ENCODE peak calls at places on chromosomes 11 and 22, in five cellular contexts. U is stimulated activated CD4-positive, alpha-beta T cell treated with anti-CD3 and anti-CD28 coated beads, Interleukin-4, amount 100 ng/mL, for 48 hours; J is ureter; Y is aorta; N is Calu3. K is an unnamed sample.

GRCh38 chr11:103703437-103703836 is 333.0 kb upstream of the DDI1 start:
- DNase-seq in J (no peak), N (peak), U (no peak), Y (no peak), K (no peak)

GRCh38 chr11:108199446-108200321 is 22.8 kb downstream of the NPAT start:
- DNase-seq in N (peak), J (no peak), U (peak), Y (no peak), K (peak)

GRCh38 chr11:65590240-65590738 is 5.3 kb downstream of the KCNK7 start:
- DNase-seq in N (no peak), J (no peak), Y (no peak), U (no peak), K (no peak)

GRCh38 chr11:76799061-76799804 is 16.1 kb downstream of the TSKU start:
- DNase-seq in J (peak), Y (peak), U (peak), N (peak), K (peak)

GRCh38 chr11:9249252-9249651 is 15.9 kb downstream of the DENND5A start:
- DNase-seq in J (no peak), Y (no peak), U (no peak), N (no peak), K (no peak)

GRCh38 chr11:23903044-23903704 is 593.7 kb upstream of the LUZP2 start:
- DNase-seq in Y (no peak), N (peak), U (no peak), J (no peak), K (no peak)

GRCh38 chr22:29635734-29636357 is 32.4 kb downstream of the NF2 start:
- DNase-seq in N (peak), Y (no peak), J (no peak), U (no peak), K (no peak)

GRCh38 chr22:20033045-20033706 is 12.3 kb downstream of the TANGO2 start:
- DNase-seq in J (no peak), N (no peak), U (no peak), Y (peak), K (no peak)

GRCh38 chr11:5524756-5525155 is 8.3 kb upstream of the UBQLNL start:
- DNase-seq in U (no peak), N (no peak), J (no peak), Y (no peak), K (no peak)

GRCh38 chr11:77269484-77270123 is 31.9 kb downstream of the GDPD4 start:
- DNase-seq in U (no peak), N (no peak), Y (no peak), J (no peak), K (no peak)

GRCh38 chr22:22744412-22745224 is 100.2 kb downstream of the GGTLC2 start:
- DNase-seq in N (no peak), U (no peak), Y (no peak), J (no peak), K (no peak)

GRCh38 chr11:75635009-75635909 is 33.6 kb downstream of the MAP6 start:
- DNase-seq in U (no peak), Y (peak), N (no peak), J (peak), K (no peak)

GRCh38 chr11:133982901-133983300 is 26.1 kb upstream of the IGSF9B start:
- DNase-seq in U (no peak), Y (no peak), J (no peak), N (no peak), K (no peak)

GRCh38 chr11:78796956-78797355 is 222.3 kb upstream of the NARS2 start:
- DNase-seq in N (no peak), Y (no peak), J (no peak), U (no peak), K (no peak)

GRCh38 chr11:111765320-111765983 is 737 bp downstream of the PPP2R1B start:
- DNase-seq in Y (no peak), N (peak), J (peak), U (no peak), K (no peak)

GRCh38 chr11:22685111-22685510 is 18.7 kb downstream of the GAS2 start:
- DNase-seq in J (no peak), U (no peak), N (no peak), Y (no peak), K (no peak)

GRCh38 chr22:29167032-29167911 is 38.4 kb upstream of the EMID1 start:
- DNase-seq in J (no peak), U (peak), Y (no peak), N (no peak), K (peak)